ENCODE peak calls at places on chromosome 9, in seven cellular contexts. One of them, this sample, is unnamed.

GRCh38 chr9:20941177-20941690 is 90.2 kb downstream of the HACD4 start:
- DNase-seq in NCI-H1092 treated with DMSO at 0.1 percent for 48 hours: peak
- DNase-seq in CD8-positive, alpha-beta memory T cell: peak
- DNase-seq in renal cortical epithelial cell: peak
- DNase-seq in stimulated activated CD4-positive, alpha-beta T cell treated with anti-CD3 and anti-CD28 coated beads, Interleukin-4, amount 100 ng/mL, for 1 hour: peak
- DNase-seq in LNCaP clone FGC: peak
- DNase-seq in lung microvascular endothelial cell: peak
- DNase-seq in this sample: peak

GRCh38 chr9:92747459-92748232 is 17.0 kb downstream of the BICD2 start:
- DNase-seq in NCI-H1092 treated with DMSO at 0.1 percent for 48 hours: no peak
- DNase-seq in CD8-positive, alpha-beta memory T cell: no peak
- DNase-seq in renal cortical epithelial cell: no peak
- DNase-seq in stimulated activated CD4-positive, alpha-beta T cell treated with anti-CD3 and anti-CD28 coated beads, Interleukin-4, amount 100 ng/mL, for 1 hour: no peak
- DNase-seq in LNCaP clone FGC: no peak
- DNase-seq in lung microvascular endothelial cell: no peak
- DNase-seq in this sample: no peak

GRCh38 chr9:22683393-22684075 is 236.9 kb downstream of the DMRTA1 start:
- DNase-seq in NCI-H1092 treated with DMSO at 0.1 percent for 48 hours: peak
- DNase-seq in CD8-positive, alpha-beta memory T cell: no peak
- DNase-seq in renal cortical epithelial cell: peak
- DNase-seq in stimulated activated CD4-positive, alpha-beta T cell treated with anti-CD3 and anti-CD28 coated beads, Interleukin-4, amount 100 ng/mL, for 1 hour: no peak
- DNase-seq in LNCaP clone FGC: no peak
- DNase-seq in lung microvascular endothelial cell: no peak
- DNase-seq in this sample: no peak

GRCh38 chr9:121815556-121816448 is 164.4 kb downstream of the DAB2IP start:
- DNase-seq in NCI-H1092 treated with DMSO at 0.1 percent for 48 hours: no peak
- DNase-seq in CD8-positive, alpha-beta memory T cell: no peak
- DNase-seq in renal cortical epithelial cell: no peak
- DNase-seq in stimulated activated CD4-positive, alpha-beta T cell treated with anti-CD3 and anti-CD28 coated beads, Interleukin-4, amount 100 ng/mL, for 1 hour: no peak
- DNase-seq in LNCaP clone FGC: no peak
- DNase-seq in lung microvascular endothelial cell: no peak
- DNase-seq in this sample: no peak

GRCh38 chr9:110566156-110566555 is 13.4 kb downstream of the SVEP1 start:
- DNase-seq in NCI-H1092 treated with DMSO at 0.1 percent for 48 hours: no peak
- DNase-seq in CD8-positive, alpha-beta memory T cell: no peak
- DNase-seq in renal cortical epithelial cell: no peak
- DNase-seq in stimulated activated CD4-positive, alpha-beta T cell treated with anti-CD3 and anti-CD28 coated beads, Interleukin-4, amount 100 ng/mL, for 1 hour: no peak
- DNase-seq in LNCaP clone FGC: no peak
- DNase-seq in lung microvascular endothelial cell: no peak
- DNase-seq in this sample: no peak

GRCh38 chr9:114030364-114030763 is 47.7 kb downstream of the AMBP start:
- DNase-seq in NCI-H1092 treated with DMSO at 0.1 percent for 48 hours: no peak
- DNase-seq in CD8-positive, alpha-beta memory T cell: no peak
- DNase-seq in renal cortical epithelial cell: no peak
- DNase-seq in stimulated activated CD4-positive, alpha-beta T cell treated with anti-CD3 and anti-CD28 coated beads, Interleukin-4, amount 100 ng/mL, for 1 hour: no peak
- DNase-seq in LNCaP clone FGC: no peak
- DNase-seq in lung microvascular endothelial cell: no peak
- DNase-seq in this sample: no peak

GRCh38 chr9:7500521-7500920 is 299.1 kb downstream of the DMAC1 start:
- DNase-seq in NCI-H1092 treated with DMSO at 0.1 percent for 48 hours: peak
- DNase-seq in CD8-positive, alpha-beta memory T cell: no peak
- DNase-seq in renal cortical epithelial cell: no peak
- DNase-seq in stimulated activated CD4-positive, alpha-beta T cell treated with anti-CD3 and anti-CD28 coated beads, Interleukin-4, amount 100 ng/mL, for 1 hour: no peak
- DNase-seq in LNCaP clone FGC: no peak
- DNase-seq in lung microvascular endothelial cell: no peak
- DNase-seq in this sample: no peak

GRCh38 chr9:2065704-2066103 is 50.6 kb downstream of the SMARCA2 start:
- DNase-seq in NCI-H1092 treated with DMSO at 0.1 percent for 48 hours: no peak
- DNase-seq in CD8-positive, alpha-beta memory T cell: no peak
- DNase-seq in renal cortical epithelial cell: no peak
- DNase-seq in stimulated activated CD4-positive, alpha-beta T cell treated with anti-CD3 and anti-CD28 coated beads, Interleukin-4, amount 100 ng/mL, for 1 hour: no peak
- DNase-seq in LNCaP clone FGC: no peak
- DNase-seq in lung microvascular endothelial cell: no peak
- DNase-seq in this sample: no peak

GRCh38 chr9:94639996-94640376 is 668 bp upstream of the FBP1 start:
- DNase-seq in NCI-H1092 treated with DMSO at 0.1 percent for 48 hours: no peak
- DNase-seq in CD8-positive, alpha-beta memory T cell: no peak
- DNase-seq in renal cortical epithelial cell: no peak
- DNase-seq in stimulated activated CD4-positive, alpha-beta T cell treated with anti-CD3 and anti-CD28 coated beads, Interleukin-4, amount 100 ng/mL, for 1 hour: no peak
- DNase-seq in LNCaP clone FGC: no peak
- DNase-seq in lung microvascular endothelial cell: no peak
- DNase-seq in this sample: no peak

This sample was measured in left colon.